ENCODE peak calls at places on chromosomes 7 and 10, in seven cellular contexts. B is cardiac muscle cell; T is ascending aorta; K is CD8-positive, alpha-beta memory T cell; Y is neural progenitor cell; N is upper lobe of right lung; E is psoas muscle. W is an unnamed sample. For H3K36me3 and H3K27me3, the result is how much of the 10 kb centered on the place peaks cover.

GRCh38 chr7:139875821-139876241 is 46.8 kb downstream of the TBXAS1 start:
- DNase-seq in B (no peak), T (no peak), K (no peak), Y (no peak), N (peak), E (no peak), W (no peak)

GRCh38 chr7:99984593-99984992 is 8.8 kb upstream of the AZGP1 start:
- DNase-seq in B (no peak), T (no peak), K (no peak), Y (no peak), N (peak), E (no peak), W (no peak)

GRCh38 chr10:35963685-35964084 is 321.6 kb upstream of the FZD8 start:
- DNase-seq in B (no peak), T (no peak), K (no peak), Y (no peak), N (no peak), E (no peak), W (no peak)

GRCh38 chr10:113997428-113997827 is 46.2 kb upstream of the ADRB1 start:
- DNase-seq in B (no peak), T (no peak), K (no peak), Y (no peak), N (no peak), E (no peak), W (no peak)

GRCh38 chr10:114709966-114710365 is 51.9 kb upstream of the ABLIM1 start:
- DNase-seq in B (no peak), T (no peak), K (no peak), Y (no peak), N (no peak), E (no peak), W (no peak)

GRCh38 chr10:11553773-11554381 is 57.6 kb downstream of the USP6NL start:
- DNase-seq in B (no peak), T (no peak), K (no peak), Y (no peak), N (no peak), E (no peak), W (no peak)

GRCh38 chr10:13865758-13866491 is 279.2 kb downstream of the PRPF18 start:
- DNase-seq in B (no peak), T (no peak), K (no peak), Y (peak), N (no peak), E (peak), W (peak)

GRCh38 chr10:44186150-44186549 is 198.7 kb downstream of the CXCL12 start:
- DNase-seq in B (no peak), T (no peak), K (no peak), Y (no peak), N (no peak), E (no peak), W (no peak)

GRCh38 chr7:151389096-151389767 is 20.6 kb downstream of the WDR86 start:
- DNase-seq in B (no peak), T (no peak), K (no peak), Y (no peak), N (no peak), E (peak), W (no peak)

GRCh38 chr7:8637322-8637721 is 203.9 kb downstream of the NXPH1 start:
- DNase-seq in B (no peak), T (no peak), K (no peak), Y (no peak), N (no peak), E (no peak), W (no peak)

GRCh38 chr10:85547460-85548023 is 819.1 kb downstream of the GRID1 start:
- DNase-seq in B (no peak), T (no peak), K (no peak), Y (peak), N (no peak), E (no peak), W (no peak)

GRCh38 chr7:7177044-7177517 is 5.3 kb upstream of the C1GALT1 start:
- DNase-seq in B (no peak), T (no peak), K (no peak), Y (peak), N (no peak), E (no peak), W (no peak)

GRCh38 chr7:144027070-144027469 is 21.7 kb upstream of the OR2A5 start:
- DNase-seq in B (peak), T (no peak), K (no peak), Y (peak), N (no peak), E (no peak), W (no peak)

GRCh38 chr10:11016959-11017574 is 605 bp upstream of the CELF2 start:
- DNase-seq in B (no peak), T (no peak), K (no peak), Y (no peak), N (no peak), E (no peak), W (no peak)

GRCh38 chr7:55786901-55787300 is 75.7 kb downstream of the SEPTIN14 start:
- DNase-seq in B (no peak), T (no peak), K (no peak), Y (no peak), N (no peak), E (no peak), W (no peak)

GRCh38 chr10:127984944-127985343 is 78.0 kb downstream of the PTPRE start:
- DNase-seq in B (no peak), T (no peak), K (no peak), Y (no peak), N (peak), E (no peak), W (no peak)

GRCh38 chr10:86207226-86207625 is 159.4 kb downstream of the GRID1 start:
- DNase-seq in B (no peak), T (no peak), K (no peak), Y (no peak), N (peak), E (no peak), W (no peak)

GRCh38 chr10:81040947-81041346 is 503.2 kb downstream of the SH2D4B start:
- DNase-seq in B (no peak), T (no peak), K (no peak), Y (no peak), N (no peak), E (no peak), W (no peak)

GRCh38 chr7:131188367-131189339 is 139.0 kb upstream of the MKLN1 start:
- DNase-seq in B (no peak), T (no peak), K (peak), Y (no peak), N (no peak), E (no peak), W (no peak)

GRCh38 chr7:30799206-30799975 is 28.2 kb downstream of the MINDY4 start:
- DNase-seq in B (no peak), T (peak), K (no peak), Y (no peak), N (no peak), E (peak), W (no peak)

GRCh38 chr10:77613476-77614130 is 24.0 kb downstream of the KCNMA1 start:
- DNase-seq in B (no peak), T (no peak), K (no peak), Y (peak), N (no peak), E (no peak), W (no peak)

GRCh38 chr7:33040803-33041516 is 21.6 kb downstream of the NT5C3A start:
- DNase-seq in B (peak), T (no peak), K (peak), Y (no peak), N (no peak), E (no peak), W (no peak)

GRCh38 chr7:52355059-52355458 is 680.4 kb upstream of the POM121L12 start:
- DNase-seq in B (peak), T (no peak), K (no peak), Y (peak), N (no peak), E (no peak), W (peak)

GRCh38 chr7:2820508-2820934 is 23.6 kb downstream of the GNA12 start:
- DNase-seq in B (no peak), T (peak), K (no peak), Y (no peak), N (peak), E (peak), W (no peak)

GRCh38 chr7:17773289-17773626 is 167.0 kb downstream of the SNX13 start:
- DNase-seq in B (no peak), T (peak), K (no peak), Y (no peak), N (no peak), E (no peak), W (no peak)

GRCh38 chr10:43074827-43075611 is 1.9 kb upstream of the RET start:
- DNase-seq in B (no peak), T (no peak), K (no peak), Y (no peak), N (no peak), E (peak), W (no peak)
- H3K36me3 ChIP-seq in B (under half), T (under half), K (under half), Y (under half), N (under half), E (under half), W (under half)

DNA sequence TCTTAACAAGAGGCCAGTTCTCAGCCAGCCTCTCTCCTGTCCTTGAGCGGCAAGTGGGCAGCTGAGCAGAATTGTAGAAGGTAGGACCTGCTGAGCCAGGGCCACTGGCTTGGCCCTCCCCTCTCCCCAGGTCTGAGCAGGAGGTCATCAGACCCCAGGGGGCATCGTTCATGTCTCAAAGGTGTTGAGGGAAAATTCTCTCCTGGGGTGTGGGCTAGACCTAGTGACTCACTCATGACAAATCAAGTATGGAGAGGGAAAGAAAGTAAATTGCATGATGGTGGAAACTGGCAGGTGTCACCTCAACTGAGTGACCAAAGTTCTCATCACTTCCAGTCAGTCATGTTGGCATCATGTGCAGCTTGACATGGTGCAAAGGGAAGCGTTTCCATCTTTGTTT is 91.9 kb upstream of the GPR26 start:
- DNase-seq in B (no peak), T (no peak), K (no peak), Y (no peak), N (no peak), E (no peak), W (no peak)
- H3K27me3 ChIP-seq in B (under half), T (under half), K (under half), Y (under half), N (under half), E (under half), W (under half)

GRCh38 chr10:125067764-125068163 is 92.6 kb downstream of the CTBP2 start:
- DNase-seq in B (no peak), T (no peak), K (no peak), Y (no peak), N (peak), E (no peak), W (no peak)

GRCh38 chr10:125073996-125074395 is 86.4 kb downstream of the CTBP2 start:
- DNase-seq in B (no peak), T (no peak), K (no peak), Y (no peak), N (no peak), E (no peak), W (no peak)

GRCh38 chr10:125072824-125073223 is 87.5 kb downstream of the CTBP2 start:
- DNase-seq in B (no peak), T (no peak), K (no peak), Y (no peak), N (no peak), E (peak), W (no peak)

GRCh38 chr10:125068406-125068805 is 92.0 kb downstream of the CTBP2 start:
- DNase-seq in B (no peak), T (no peak), K (no peak), Y (no peak), N (no peak), E (peak), W (no peak)

GRCh38 chr10:125071008-125071407 is 89.4 kb downstream of the CTBP2 start:
- DNase-seq in B (no peak), T (no peak), K (no peak), Y (no peak), N (peak), E (no peak), W (no peak)
- H3K36me3 ChIP-seq in B (under half), T (under half), K (under half), Y (under half), N (under half), E (under half), W (under half)

GRCh38 chr10:132308588-132309451 is 1.1 kb upstream of the STK32C start:
- DNase-seq in B (peak), T (no peak), K (no peak), Y (peak), N (no peak), E (no peak), W (peak)

GRCh38 chr10:132306341-132306685 is 1.4 kb downstream of the STK32C start:
- DNase-seq in B (no peak), T (no peak), K (no peak), Y (no peak), N (peak), E (no peak), W (no peak)

GRCh38 chr10:132309466-132309865 is 1.7 kb upstream of the STK32C start:
- DNase-seq in B (no peak), T (no peak), K (no peak), Y (no peak), N (no peak), E (no peak), W (peak)

GRCh38 chr10:132306951-132307751 is 599 bp downstream of the STK32C start:
- DNase-seq in B (peak), T (no peak), K (no peak), Y (peak), N (peak), E (peak), W (peak)

GRCh38 chr10:132307823-132308587 is at the start of gene STK32C:
- DNase-seq in B (peak), T (peak), K (peak), Y (peak), N (peak), E (peak), W (peak)
- H3K27me3 ChIP-seq in B (half or more), T (under half), K (under half), Y (half or more), N (under half), E (under half), W (under half)

DNA sequence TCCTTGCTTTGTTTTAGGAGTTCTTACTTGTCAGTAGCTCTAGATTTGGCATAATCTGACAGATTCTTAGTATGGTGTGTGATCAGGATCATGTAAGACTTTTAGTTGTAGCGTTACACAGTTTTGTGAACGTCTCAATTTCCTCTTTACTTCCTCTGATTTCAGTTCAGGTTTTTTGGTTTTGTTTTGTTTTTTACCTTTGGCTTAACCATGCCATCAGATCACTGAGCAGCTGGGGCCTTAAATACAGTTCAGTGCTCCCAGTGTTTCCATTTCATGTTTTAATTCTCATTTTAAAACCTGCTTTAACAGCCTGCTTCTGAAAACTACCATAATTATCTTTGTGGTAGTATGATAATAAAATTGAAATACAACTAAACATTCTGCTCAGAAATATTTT is 27.2 kb upstream of the ARMS2 start:
- DNase-seq in B (no peak), T (no peak), K (no peak), Y (no peak), N (no peak), E (no peak), W (no peak)
- H3K36me3 ChIP-seq in B (under half), T (under half), K (under half), Y (under half), N (under half), E (under half), W (under half)

GRCh38 chr7:148135106-148135505 is 455.5 kb upstream of the C7orf33 start:
- DNase-seq in B (no peak), T (no peak), K (no peak), Y (no peak), N (no peak), E (no peak), W (no peak)

GRCh38 chr7:148135997-148136396 is 454.6 kb upstream of the C7orf33 start:
- DNase-seq in B (no peak), T (no peak), K (no peak), Y (no peak), N (no peak), E (no peak), W (no peak)
- H3K27me3 ChIP-seq in B (under half), T (under half), K (under half), Y (under half), N (under half), E (under half), W (under half)